ENCODE peak calls at places on chromosomes 12 and 14, in six cellular contexts. One of them, this sample, is unnamed.
A peak's percentile ranks its signal among the peaks of the same experiment; 100 is the strongest.

GRCh38 chr14:35416108-35416750 is 11.7 kb upstream of the NFKBIA start:
- DNase-seq in naive thymus-derived CD4-positive, alpha-beta T cell: peak; percentile 76
- DNase-seq in neural progenitor cell: no peak
- DNase-seq in IMR-90: no peak
- DNase-seq in PC-3: peak; percentile 55
- DNase-seq in SJCRH30: no peak
- DNase-seq in this sample: no peak

GRCh38 chr12:67593041-67593870 is 55.3 kb upstream of the DYRK2 start:
- DNase-seq in neural progenitor cell: no peak
- DNase-seq in SJCRH30: peak; percentile 53
- DNase-seq in naive thymus-derived CD4-positive, alpha-beta T cell: no peak
- DNase-seq in PC-3: peak; percentile 99
- DNase-seq in IMR-90: peak; percentile 8
- DNase-seq in this sample: no peak

GRCh38 chr12:104929926-104930325 is 28.2 kb downstream of the SLC41A2 start:
- DNase-seq in neural progenitor cell: no peak
- DNase-seq in naive thymus-derived CD4-positive, alpha-beta T cell: no peak
- DNase-seq in PC-3: no peak
- DNase-seq in IMR-90: peak; percentile 41
- DNase-seq in SJCRH30: no peak
- DNase-seq in this sample: no peak

GRCh38 chr14:24051162-24051788 is 534 bp upstream of the CARMIL3 start:
- DNase-seq in neural progenitor cell: no peak
- DNase-seq in naive thymus-derived CD4-positive, alpha-beta T cell: no peak
- DNase-seq in PC-3: no peak
- DNase-seq in IMR-90: no peak
- DNase-seq in SJCRH30: no peak
- DNase-seq in this sample: no peak

GRCh38 chr12:13437541-13437940 is 241.0 kb downstream of the EMP1 start:
- DNase-seq in PC-3: no peak
- DNase-seq in neural progenitor cell: no peak
- DNase-seq in naive thymus-derived CD4-positive, alpha-beta T cell: no peak
- DNase-seq in IMR-90: no peak
- DNase-seq in SJCRH30: no peak
- DNase-seq in this sample: no peak

GRCh38 chr12:12582895-12583303 is 20.2 kb upstream of the DUSP16 start:
- DNase-seq in naive thymus-derived CD4-positive, alpha-beta T cell: no peak
- DNase-seq in IMR-90: peak; percentile 67
- DNase-seq in neural progenitor cell: no peak
- DNase-seq in SJCRH30: no peak
- DNase-seq in PC-3: peak; percentile 91
- DNase-seq in this sample: no peak

GRCh38 chr12:126547905-126548304 is 1482.7 kb downstream of the AACS start:
- DNase-seq in neural progenitor cell: peak; percentile 47
- DNase-seq in SJCRH30: no peak
- DNase-seq in IMR-90: no peak
- DNase-seq in PC-3: no peak
- DNase-seq in naive thymus-derived CD4-positive, alpha-beta T cell: no peak
- DNase-seq in this sample: no peak

GRCh38 chr14:91901449-91902250 is 34.3 kb upstream of the TC2N start:
- DNase-seq in neural progenitor cell: no peak
- DNase-seq in PC-3: no peak
- DNase-seq in naive thymus-derived CD4-positive, alpha-beta T cell: no peak
- DNase-seq in SJCRH30: no peak
- DNase-seq in IMR-90: no peak
- DNase-seq in this sample: no peak

GRCh38 chr14:24013654-24014514 is 25.2 kb downstream of the DHRS4L2 start:
- DNase-seq in neural progenitor cell: peak; percentile 75
- DNase-seq in PC-3: peak; percentile 89
- DNase-seq in SJCRH30: peak; percentile 48
- DNase-seq in naive thymus-derived CD4-positive, alpha-beta T cell: peak; percentile 62
- DNase-seq in IMR-90: peak; percentile 71
- DNase-seq in this sample: no peak

GRCh38 chr14:35821546-35822411 is 4.4 kb upstream of the BRMS1L start:
- DNase-seq in naive thymus-derived CD4-positive, alpha-beta T cell: no peak
- DNase-seq in PC-3: peak; percentile 66
- DNase-seq in neural progenitor cell: no peak
- DNase-seq in SJCRH30: no peak
- DNase-seq in IMR-90: peak; percentile 45
- DNase-seq in this sample: no peak

GRCh38 chr14:95464103-95464502 is 52.3 kb downstream of the SYNE3 start:
- DNase-seq in SJCRH30: no peak
- DNase-seq in neural progenitor cell: no peak
- DNase-seq in naive thymus-derived CD4-positive, alpha-beta T cell: no peak
- DNase-seq in IMR-90: no peak
- DNase-seq in PC-3: no peak
- DNase-seq in this sample: no peak

GRCh38 chr12:54292931-54293241 is 7.9 kb downstream of the NFE2 start:
- DNase-seq in naive thymus-derived CD4-positive, alpha-beta T cell: no peak
- DNase-seq in PC-3: no peak
- DNase-seq in SJCRH30: no peak
- DNase-seq in IMR-90: no peak
- DNase-seq in neural progenitor cell: no peak
- DNase-seq in this sample: no peak

GRCh38 chr14:93033039-93033982 is 82.4 kb downstream of the ITPK1 start:
- DNase-seq in neural progenitor cell: no peak
- DNase-seq in PC-3: no peak
- DNase-seq in IMR-90: no peak
- DNase-seq in naive thymus-derived CD4-positive, alpha-beta T cell: no peak
- DNase-seq in SJCRH30: peak; percentile 49
- DNase-seq in this sample: no peak

GRCh38 chr12:93733358-93733757 is 56.2 kb downstream of the CRADD start:
- DNase-seq in naive thymus-derived CD4-positive, alpha-beta T cell: no peak
- DNase-seq in IMR-90: no peak
- DNase-seq in neural progenitor cell: no peak
- DNase-seq in SJCRH30: no peak
- DNase-seq in PC-3: no peak
- DNase-seq in this sample: no peak

GRCh38 chr14:104723651-104724406 is at the start of gene ADSS1:
- DNase-seq in PC-3: peak; percentile 51
- DNase-seq in IMR-90: no peak
- DNase-seq in SJCRH30: no peak
- DNase-seq in neural progenitor cell: peak; percentile 84
- DNase-seq in naive thymus-derived CD4-positive, alpha-beta T cell: peak; percentile 39
- DNase-seq in this sample: no peak

GRCh38 chr14:84591827-84592540 is 938.0 kb upstream of the FLRT2 start:
- DNase-seq in IMR-90: no peak
- DNase-seq in neural progenitor cell: no peak
- DNase-seq in PC-3: no peak
- DNase-seq in naive thymus-derived CD4-positive, alpha-beta T cell: no peak
- DNase-seq in SJCRH30: no peak
- DNase-seq in this sample: no peak

GRCh38 chr14:50971122-50971781 is 27.0 kb upstream of the PYGL start:
- DNase-seq in naive thymus-derived CD4-positive, alpha-beta T cell: no peak
- DNase-seq in SJCRH30: no peak
- DNase-seq in IMR-90: no peak
- DNase-seq in PC-3: no peak
- DNase-seq in neural progenitor cell: no peak
- DNase-seq in this sample: no peak

GRCh38 chr12:1566449-1567135 is 27.8 kb downstream of the FBXL14 start:
- DNase-seq in neural progenitor cell: peak; percentile 57
- DNase-seq in PC-3: no peak
- DNase-seq in SJCRH30: no peak
- DNase-seq in IMR-90: no peak
- DNase-seq in naive thymus-derived CD4-positive, alpha-beta T cell: no peak
- DNase-seq in this sample: no peak

GRCh38 chr12:26058818-26059217 is 66.0 kb downstream of the BHLHE41 start:
- DNase-seq in SJCRH30: no peak
- DNase-seq in PC-3: no peak
- DNase-seq in IMR-90: no peak
- DNase-seq in naive thymus-derived CD4-positive, alpha-beta T cell: no peak
- DNase-seq in neural progenitor cell: no peak
- DNase-seq in this sample: no peak

GRCh38 chr12:15620726-15621125 is 168.5 kb downstream of the EPS8 start:
- DNase-seq in SJCRH30: no peak
- DNase-seq in naive thymus-derived CD4-positive, alpha-beta T cell: no peak
- DNase-seq in IMR-90: no peak
- DNase-seq in PC-3: no peak
- DNase-seq in neural progenitor cell: no peak
- DNase-seq in this sample: no peak

GRCh38 chr14:40494483-40494882 is 1062.2 kb upstream of the FBXO33 start:
- DNase-seq in neural progenitor cell: peak; percentile 26
- DNase-seq in PC-3: peak; percentile 8
- DNase-seq in naive thymus-derived CD4-positive, alpha-beta T cell: no peak
- DNase-seq in SJCRH30: no peak
- DNase-seq in IMR-90: no peak
- DNase-seq in this sample: no peak
- H3K9me3 ChIP-seq in neural progenitor cell: no peaks in the 10 kb centered on the region
- H3K9me3 ChIP-seq in PC-3: no peaks in the 10 kb centered on the region
- H3K9me3 ChIP-seq in naive thymus-derived CD4-positive, alpha-beta T cell: no peaks in the 10 kb centered on the region
- H3K9me3 ChIP-seq in SJCRH30: no peaks in the 10 kb centered on the region
- H3K9me3 ChIP-seq in IMR-90: no peaks in the 10 kb centered on the region
- H3K9me3 ChIP-seq in this sample: no peaks in the 10 kb centered on the region

DNA sequence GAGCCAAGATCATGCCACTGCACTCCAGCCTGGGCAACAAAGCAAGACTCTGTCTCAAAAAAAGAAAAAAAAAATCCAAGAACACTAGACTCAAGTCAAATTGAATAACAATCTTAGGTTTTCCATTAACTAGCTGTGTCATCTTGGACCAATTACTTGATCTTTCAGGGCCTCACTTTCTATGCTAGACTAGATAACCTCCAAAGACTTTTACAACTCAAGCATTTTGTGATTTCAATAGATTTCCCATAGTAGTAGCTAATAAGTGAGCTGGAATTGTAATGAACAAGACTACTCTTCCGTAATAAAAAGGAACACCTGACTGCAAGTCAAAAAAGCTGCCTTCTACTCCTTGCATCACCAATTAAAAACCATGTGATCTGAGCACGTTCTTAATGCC is 127.0 kb upstream of the SSTR1 start:
- DNase-seq in PC-3: no peak
- DNase-seq in IMR-90: no peak
- DNase-seq in neural progenitor cell: no peak
- DNase-seq in naive thymus-derived CD4-positive, alpha-beta T cell: no peak
- DNase-seq in SJCRH30: no peak
- DNase-seq in this sample: no peak
- H3K27ac ChIP-seq in PC-3: no peak overlapping the region
- H3K27ac ChIP-seq in IMR-90: no peak overlapping the region
- H3K27ac ChIP-seq in neural progenitor cell: no peak overlapping the region
- H3K27ac ChIP-seq in naive thymus-derived CD4-positive, alpha-beta T cell: no peak overlapping the region
- H3K27ac ChIP-seq in SJCRH30: no peak overlapping the region
- H3K27ac ChIP-seq in this sample: no peak overlapping the region

DNA sequence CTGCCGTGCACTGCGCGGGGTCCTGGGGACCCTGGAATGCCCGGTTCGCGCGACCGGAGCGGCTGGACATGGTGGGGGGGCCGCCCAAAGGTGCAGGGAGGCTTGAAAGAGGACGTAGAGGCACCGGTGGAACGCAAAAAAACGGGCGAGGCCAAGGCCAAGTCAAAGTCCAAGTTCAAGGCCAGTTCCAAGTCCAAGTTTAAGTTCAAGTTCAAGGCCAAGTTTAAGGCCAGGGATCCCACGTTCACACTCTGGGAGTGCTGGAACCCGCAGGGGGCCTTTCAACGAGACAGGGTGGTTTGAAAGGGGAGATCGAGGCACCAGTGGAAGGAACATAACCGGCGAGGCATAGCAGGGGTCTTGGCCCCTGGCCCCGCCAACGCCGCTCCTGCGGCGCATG is 317.6 kb downstream of the ALG10 start:
- DNase-seq in neural progenitor cell: no peak
- DNase-seq in IMR-90: no peak
- DNase-seq in SJCRH30: no peak
- DNase-seq in naive thymus-derived CD4-positive, alpha-beta T cell: no peak
- DNase-seq in PC-3: no peak
- DNase-seq in this sample: no peak
- H3K9me3 ChIP-seq in neural progenitor cell: no peaks in the 10 kb centered on the region
- H3K9me3 ChIP-seq in IMR-90: peaks cover 36% of the 10 kb centered on the region
- H3K9me3 ChIP-seq in SJCRH30: no peaks in the 10 kb centered on the region
- H3K9me3 ChIP-seq in naive thymus-derived CD4-positive, alpha-beta T cell: no peaks in the 10 kb centered on the region
- H3K9me3 ChIP-seq in PC-3: no peaks in the 10 kb centered on the region
- H3K9me3 ChIP-seq in this sample: no peaks in the 10 kb centered on the region

DNA sequence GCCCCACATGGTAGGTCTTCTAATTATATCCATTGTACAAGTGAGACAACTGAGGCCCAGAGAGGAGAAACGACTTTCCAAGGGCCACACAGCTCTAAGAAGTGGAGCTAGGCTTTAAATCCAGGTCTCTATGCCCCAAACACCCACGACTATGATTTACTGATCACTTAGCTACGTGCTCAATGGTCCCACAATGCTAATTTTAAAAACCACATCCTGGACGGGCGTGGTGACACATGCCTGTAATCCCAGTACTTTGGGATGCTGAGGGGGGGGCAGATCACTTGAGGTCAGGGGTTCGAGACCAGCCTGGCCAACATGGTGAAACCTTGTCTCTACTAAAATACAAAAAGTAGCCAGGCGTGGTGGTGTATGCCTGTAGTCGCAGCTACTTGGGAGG is 8.4 kb upstream of the MLEC start:
- DNase-seq in naive thymus-derived CD4-positive, alpha-beta T cell: no peak
- DNase-seq in PC-3: no peak
- DNase-seq in IMR-90: no peak
- DNase-seq in SJCRH30: no peak
- DNase-seq in neural progenitor cell: no peak
- DNase-seq in this sample: no peak
- H3K27ac ChIP-seq in naive thymus-derived CD4-positive, alpha-beta T cell: no peak overlapping the region
- H3K27ac ChIP-seq in PC-3: no peak overlapping the region
- H3K27ac ChIP-seq in IMR-90: no peak overlapping the region
- H3K27ac ChIP-seq in SJCRH30: no peak overlapping the region
- H3K27ac ChIP-seq in neural progenitor cell: no peak overlapping the region
- H3K27ac ChIP-seq in this sample: no peak overlapping the region

GRCh38 chr12:125346361-125346760 is 281.1 kb downstream of the AACS start:
- DNase-seq in neural progenitor cell: no peak
- DNase-seq in PC-3: peak; percentile 11
- DNase-seq in IMR-90: no peak
- DNase-seq in naive thymus-derived CD4-positive, alpha-beta T cell: no peak
- DNase-seq in SJCRH30: no peak
- DNase-seq in this sample: no peak
- H3K9me3 ChIP-seq in neural progenitor cell: no peaks in the 10 kb centered on the region
- H3K9me3 ChIP-seq in PC-3: no peaks in the 10 kb centered on the region
- H3K9me3 ChIP-seq in IMR-90: peaks cover 14% of the 10 kb centered on the region
- H3K9me3 ChIP-seq in naive thymus-derived CD4-positive, alpha-beta T cell: no peaks in the 10 kb centered on the region
- H3K9me3 ChIP-seq in SJCRH30: no peaks in the 10 kb centered on the region
- H3K9me3 ChIP-seq in this sample: no peaks in the 10 kb centered on the region

GRCh38 chr14:60862283-60862682 is 118.6 kb downstream of the TRMT5 start:
- DNase-seq in SJCRH30: peak; percentile 75
- DNase-seq in neural progenitor cell: no peak
- DNase-seq in PC-3: peak; percentile 92
- DNase-seq in IMR-90: no peak
- DNase-seq in naive thymus-derived CD4-positive, alpha-beta T cell: no peak
- DNase-seq in this sample: no peak
- H3K27ac ChIP-seq in SJCRH30: peak overlapping the region; percentile 71
- H3K27ac ChIP-seq in neural progenitor cell: no peak overlapping the region
- H3K27ac ChIP-seq in PC-3: no peak overlapping the region
- H3K27ac ChIP-seq in IMR-90: no peak overlapping the region
- H3K27ac ChIP-seq in naive thymus-derived CD4-positive, alpha-beta T cell: no peak overlapping the region
- H3K27ac ChIP-seq in this sample: no peak overlapping the region

GRCh38 chr12:34393821-34394150 is 371.5 kb downstream of the ALG10 start:
- DNase-seq in PC-3: no peak
- DNase-seq in SJCRH30: no peak
- DNase-seq in naive thymus-derived CD4-positive, alpha-beta T cell: peak; percentile 4
- DNase-seq in neural progenitor cell: no peak
- DNase-seq in IMR-90: no peak
- DNase-seq in this sample: no peak
- H3K9me3 ChIP-seq in PC-3: no peaks in the 10 kb centered on the region
- H3K9me3 ChIP-seq in SJCRH30: no peaks in the 10 kb centered on the region
- H3K9me3 ChIP-seq in naive thymus-derived CD4-positive, alpha-beta T cell: no peaks in the 10 kb centered on the region
- H3K9me3 ChIP-seq in neural progenitor cell: no peaks in the 10 kb centered on the region
- H3K9me3 ChIP-seq in IMR-90: peaks cover 55% of the 10 kb centered on the region
- H3K9me3 ChIP-seq in this sample: peaks cover 3% of the 10 kb centered on the region